ENCODE peak calls at places on chromosome 1, in five cellular contexts. One of them, this sample, is unnamed.

GRCh38 chr1:119968601-119969000 is 72.3 kb upstream of the ADAM30 start:
- DNase-seq in right atrium auricular region: no peak
- DNase-seq in endothelial cell of umbilical vein: no peak
- DNase-seq in mammary epithelial cell: no peak
- DNase-seq in left ventricle myocardium inferior: no peak
- DNase-seq in this sample: no peak

GRCh38 chr1:6096243-6097116 is 50.8 kb downstream of the KCNAB2 start:
- DNase-seq in right atrium auricular region: no peak
- DNase-seq in endothelial cell of umbilical vein: no peak
- DNase-seq in mammary epithelial cell: no peak
- DNase-seq in left ventricle myocardium inferior: peak; percentile 12
- DNase-seq in this sample: no peak

GRCh38 chr1:180521474-180522203 is 19.3 kb upstream of the ACBD6 start:
- DNase-seq in right atrium auricular region: no peak
- DNase-seq in endothelial cell of umbilical vein: no peak
- DNase-seq in mammary epithelial cell: peak; percentile 79
- DNase-seq in left ventricle myocardium inferior: no peak
- DNase-seq in this sample: no peak

GRCh38 chr1:118692143-118692542 is 296.0 kb downstream of the TBX15 start:
- DNase-seq in right atrium auricular region: no peak
- DNase-seq in endothelial cell of umbilical vein: no peak
- DNase-seq in mammary epithelial cell: no peak
- DNase-seq in left ventricle myocardium inferior: no peak
- DNase-seq in this sample: no peak

GRCh38 chr1:205750683-205751651 is 985 bp upstream of the NUCKS1 start:
- DNase-seq in right atrium auricular region: no peak
- DNase-seq in endothelial cell of umbilical vein: no peak
- DNase-seq in mammary epithelial cell: no peak
- DNase-seq in left ventricle myocardium inferior: no peak
- DNase-seq in this sample: peak; percentile 57

GRCh38 chr1:160325252-160325651 is 17.8 kb downstream of the COPA start:
- DNase-seq in right atrium auricular region: no peak
- DNase-seq in endothelial cell of umbilical vein: no peak
- DNase-seq in mammary epithelial cell: no peak
- DNase-seq in left ventricle myocardium inferior: no peak
- DNase-seq in this sample: no peak

GRCh38 chr1:11434506-11434905 is 44.4 kb upstream of the DISP3 start:
- DNase-seq in right atrium auricular region: no peak
- DNase-seq in endothelial cell of umbilical vein: no peak
- DNase-seq in mammary epithelial cell: no peak
- DNase-seq in left ventricle myocardium inferior: no peak
- DNase-seq in this sample: no peak

GRCh38 chr1:11395616-11396015 is 83.3 kb upstream of the DISP3 start:
- DNase-seq in right atrium auricular region: no peak
- DNase-seq in endothelial cell of umbilical vein: no peak
- DNase-seq in mammary epithelial cell: no peak
- DNase-seq in left ventricle myocardium inferior: no peak
- DNase-seq in this sample: no peak

GRCh38 chr1:226975259-226975908 is 35.3 kb downstream of the COQ8A start:
- DNase-seq in right atrium auricular region: no peak
- DNase-seq in endothelial cell of umbilical vein: no peak
- DNase-seq in mammary epithelial cell: no peak
- DNase-seq in left ventricle myocardium inferior: peak; percentile 25
- DNase-seq in this sample: no peak

GRCh38 chr1:226976671-226977287 is 36.7 kb downstream of the COQ8A start:
- DNase-seq in right atrium auricular region: no peak
- DNase-seq in endothelial cell of umbilical vein: no peak
- DNase-seq in mammary epithelial cell: no peak
- DNase-seq in left ventricle myocardium inferior: no peak
- DNase-seq in this sample: no peak

GRCh38 chr1:226974544-226975258 is 34.6 kb downstream of the COQ8A start:
- DNase-seq in right atrium auricular region: no peak
- DNase-seq in endothelial cell of umbilical vein: no peak
- DNase-seq in mammary epithelial cell: no peak
- DNase-seq in left ventricle myocardium inferior: peak; percentile 66
- DNase-seq in this sample: no peak

GRCh38 chr1:226977288-226977972 is 37.3 kb downstream of the COQ8A start:
- DNase-seq in right atrium auricular region: no peak
- DNase-seq in endothelial cell of umbilical vein: no peak
- DNase-seq in mammary epithelial cell: no peak
- DNase-seq in left ventricle myocardium inferior: no peak
- DNase-seq in this sample: no peak

GRCh38 chr1:226975909-226976670 is 36.0 kb downstream of the COQ8A start:
- DNase-seq in right atrium auricular region: no peak
- DNase-seq in endothelial cell of umbilical vein: no peak
- DNase-seq in mammary epithelial cell: no peak
- DNase-seq in left ventricle myocardium inferior: no peak
- DNase-seq in this sample: no peak
- H3K4me1 ChIP-seq in right atrium auricular region: no peaks in the 10 kb centered on the region
- H3K4me1 ChIP-seq in endothelial cell of umbilical vein: no peaks in the 10 kb centered on the region
- H3K4me1 ChIP-seq in mammary epithelial cell: peaks cover 9% of the 10 kb centered on the region
- H3K4me1 ChIP-seq in left ventricle myocardium inferior: peaks cover 89% of the 10 kb centered on the region
- H3K4me1 ChIP-seq in this sample: no peaks in the 10 kb centered on the region

DNA sequence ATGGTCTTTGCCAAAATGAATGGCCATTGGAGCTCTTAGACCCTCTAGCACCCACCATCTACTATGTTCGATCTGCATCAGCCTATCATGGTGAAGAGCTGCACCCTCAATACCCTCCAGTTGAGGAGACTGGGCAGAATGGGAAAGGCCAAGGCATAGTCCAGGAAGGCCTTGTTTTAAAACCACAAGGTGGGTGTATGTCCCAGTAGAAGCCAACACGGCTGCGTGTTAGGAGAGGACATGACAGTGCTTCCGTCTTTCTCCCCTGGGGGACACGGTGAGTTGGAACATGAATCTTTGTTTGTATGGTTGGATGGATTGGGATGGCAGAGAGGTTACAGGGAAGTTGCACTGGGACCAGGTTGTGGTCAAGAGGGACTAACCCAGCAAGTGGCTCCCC is 18.6 kb upstream of the SH3D21 start:
- DNase-seq in right atrium auricular region: no peak
- DNase-seq in endothelial cell of umbilical vein: no peak
- DNase-seq in mammary epithelial cell: no peak
- DNase-seq in left ventricle myocardium inferior: no peak
- DNase-seq in this sample: no peak
- H3K4me3 ChIP-seq in right atrium auricular region: no peak overlapping the region
- H3K4me3 ChIP-seq in endothelial cell of umbilical vein: no peak overlapping the region
- H3K4me3 ChIP-seq in mammary epithelial cell: no peak overlapping the region
- H3K4me3 ChIP-seq in left ventricle myocardium inferior: no peak overlapping the region
- H3K4me3 ChIP-seq in this sample: no peak overlapping the region

GRCh38 chr1:74038042-74038441 is 159.9 kb downstream of the LRRIQ3 start:
- DNase-seq in right atrium auricular region: no peak
- DNase-seq in endothelial cell of umbilical vein: no peak
- DNase-seq in mammary epithelial cell: no peak
- DNase-seq in left ventricle myocardium inferior: no peak
- DNase-seq in this sample: no peak
- H3K9me3 ChIP-seq in right atrium auricular region: no peaks in the 10 kb centered on the region
- H3K9me3 ChIP-seq in endothelial cell of umbilical vein: no peaks in the 10 kb centered on the region
- H3K9me3 ChIP-seq in mammary epithelial cell: peaks cover 2% of the 10 kb centered on the region
- H3K9me3 ChIP-seq in left ventricle myocardium inferior: peaks cover 32% of the 10 kb centered on the region
- H3K9me3 ChIP-seq in this sample: no peaks in the 10 kb centered on the region

GRCh38 chr1:104136621-104137020 is 386.9 kb downstream of the AMY1C start:
- DNase-seq in right atrium auricular region: no peak
- DNase-seq in endothelial cell of umbilical vein: no peak
- DNase-seq in mammary epithelial cell: no peak
- DNase-seq in left ventricle myocardium inferior: no peak
- DNase-seq in this sample: no peak

DNA sequence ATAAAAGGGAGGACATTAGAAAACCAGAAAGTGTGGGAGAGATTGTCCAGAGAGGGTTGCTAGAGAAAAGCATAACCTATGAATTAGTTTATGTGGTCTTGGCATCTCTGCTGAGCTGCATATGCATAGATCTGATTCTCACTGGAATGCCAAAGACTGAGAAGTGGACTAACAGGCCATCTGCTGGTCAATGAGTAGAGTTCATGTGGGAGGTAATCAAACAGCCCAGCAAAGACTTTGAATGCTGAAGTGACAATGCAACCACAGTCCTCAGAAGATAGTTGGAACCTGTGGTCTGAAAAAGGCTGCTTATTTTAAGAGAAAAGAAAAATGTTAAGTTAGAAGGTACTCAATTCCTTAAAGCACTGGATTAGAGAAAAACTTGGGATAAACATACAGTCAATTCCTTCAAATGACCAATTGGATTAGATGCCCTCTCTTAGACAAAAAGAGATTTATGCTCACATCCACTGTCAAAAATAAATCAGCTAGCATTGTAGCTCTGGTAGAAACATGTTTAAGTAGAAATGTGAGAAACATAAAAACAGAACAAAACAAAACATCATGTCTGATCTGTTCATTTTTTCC is 382.8 kb downstream of the AMY1C start:
- DNase-seq in right atrium auricular region: no peak
- DNase-seq in endothelial cell of umbilical vein: no peak
- DNase-seq in mammary epithelial cell: peak; percentile 1
- DNase-seq in left ventricle myocardium inferior: no peak
- DNase-seq in this sample: no peak
- H3K4me1 ChIP-seq in right atrium auricular region: no peaks in the 10 kb centered on the region
- H3K4me1 ChIP-seq in endothelial cell of umbilical vein: no peaks in the 10 kb centered on the region
- H3K4me1 ChIP-seq in mammary epithelial cell: no peaks in the 10 kb centered on the region
- H3K4me1 ChIP-seq in left ventricle myocardium inferior: no peaks in the 10 kb centered on the region
- H3K4me1 ChIP-seq in this sample: no peaks in the 10 kb centered on the region

GRCh38 chr1:167721617-167722151 is at the start of gene MPZL1:
- DNase-seq in right atrium auricular region: peak; percentile 97
- DNase-seq in endothelial cell of umbilical vein: peak; percentile 96
- DNase-seq in mammary epithelial cell: peak; percentile 91
- DNase-seq in left ventricle myocardium inferior: peak; percentile 97
- DNase-seq in this sample: peak; percentile 94
- H3K4me3 ChIP-seq in right atrium auricular region: peak within 1 kb of the TSS; percentile 95
- H3K4me3 ChIP-seq in endothelial cell of umbilical vein: peak within 1 kb of the TSS; percentile 97
- H3K4me3 ChIP-seq in mammary epithelial cell: peak within 1 kb of the TSS; percentile 88
- H3K4me3 ChIP-seq in left ventricle myocardium inferior: peak within 1 kb of the TSS; percentile 96
- H3K4me3 ChIP-seq in this sample: peak within 1 kb of the TSS; percentile 78

GRCh38 chr1:113275691-113276090 is 114.6 kb upstream of the MAGI3 start:
- DNase-seq in right atrium auricular region: no peak
- DNase-seq in endothelial cell of umbilical vein: no peak
- DNase-seq in mammary epithelial cell: no peak
- DNase-seq in left ventricle myocardium inferior: no peak
- DNase-seq in this sample: no peak

GRCh38 chr1:113276507-113276906 is 113.8 kb upstream of the MAGI3 start:
- DNase-seq in right atrium auricular region: no peak
- DNase-seq in endothelial cell of umbilical vein: no peak
- DNase-seq in mammary epithelial cell: no peak
- DNase-seq in left ventricle myocardium inferior: no peak
- DNase-seq in this sample: peak; percentile 15

GRCh38 chr1:113279776-113280391 is 110.4 kb upstream of the MAGI3 start:
- DNase-seq in right atrium auricular region: no peak
- DNase-seq in endothelial cell of umbilical vein: no peak
- DNase-seq in mammary epithelial cell: no peak
- DNase-seq in left ventricle myocardium inferior: no peak
- DNase-seq in this sample: no peak

GRCh38 chr1:113278777-113279176 is 111.5 kb upstream of the MAGI3 start:
- DNase-seq in right atrium auricular region: no peak
- DNase-seq in endothelial cell of umbilical vein: no peak
- DNase-seq in mammary epithelial cell: no peak
- DNase-seq in left ventricle myocardium inferior: no peak
- DNase-seq in this sample: no peak

GRCh38 chr1:113278371-113278770 is 111.9 kb upstream of the MAGI3 start:
- DNase-seq in right atrium auricular region: no peak
- DNase-seq in endothelial cell of umbilical vein: no peak
- DNase-seq in mammary epithelial cell: no peak
- DNase-seq in left ventricle myocardium inferior: no peak
- DNase-seq in this sample: no peak
- H3K9me3 ChIP-seq in right atrium auricular region: no peaks in the 10 kb centered on the region
- H3K9me3 ChIP-seq in endothelial cell of umbilical vein: no peaks in the 10 kb centered on the region
- H3K9me3 ChIP-seq in mammary epithelial cell: no peaks in the 10 kb centered on the region
- H3K9me3 ChIP-seq in left ventricle myocardium inferior: no peaks in the 10 kb centered on the region
- H3K9me3 ChIP-seq in this sample: no peaks in the 10 kb centered on the region